ENCODE peak calls at places on chromosomes 5 and 9, in four cellular contexts. One of them, this sample, is unnamed.

GRCh38 chr9:107751522-107752235 is 262.1 kb upstream of the KLF4 start:
- DNase-seq in HL-60: no peak
- DNase-seq in HCT116: peak; percentile 66
- DNase-seq in GM23338: peak; percentile 4
- DNase-seq in this sample: peak; percentile 50

GRCh38 chr9:16294371-16294770 is 576.1 kb downstream of the BNC2 start:
- DNase-seq in HL-60: no peak
- DNase-seq in HCT116: no peak
- DNase-seq in GM23338: no peak
- DNase-seq in this sample: no peak

GRCh38 chr9:115115117-115115880 is 2.7 kb downstream of the TNC start:
- DNase-seq in HL-60: no peak
- DNase-seq in HCT116: no peak
- DNase-seq in GM23338: no peak
- DNase-seq in this sample: no peak

GRCh38 chr9:91211919-91212318 is 149.8 kb downstream of the AUH start:
- DNase-seq in HL-60: no peak
- DNase-seq in HCT116: no peak
- DNase-seq in GM23338: no peak
- DNase-seq in this sample: no peak

GRCh38 chr9:88593537-88594185 is 58.7 kb downstream of the NXNL2 start:
- DNase-seq in HL-60: no peak
- DNase-seq in HCT116: peak; percentile 34
- DNase-seq in GM23338: peak; percentile 65
- DNase-seq in this sample: peak; percentile 2

GRCh38 chr9:4327504-4328191 is 27.8 kb upstream of the GLIS3 start:
- DNase-seq in HL-60: no peak
- DNase-seq in HCT116: no peak
- DNase-seq in GM23338: peak; percentile 49
- DNase-seq in this sample: no peak

GRCh38 chr9:98944130-98945074 is 695 bp downstream of the COL15A1 start:
- DNase-seq in HL-60: peak; percentile 37
- DNase-seq in HCT116: no peak
- DNase-seq in GM23338: peak; percentile 71
- DNase-seq in this sample: no peak

GRCh38 chr9:133706651-133707050 is 31.5 kb downstream of the SARDH start:
- DNase-seq in HL-60: no peak
- DNase-seq in HCT116: no peak
- DNase-seq in GM23338: no peak
- DNase-seq in this sample: no peak

GRCh38 chr5:58156354-58156753 is 303.5 kb downstream of the PLK2 start:
- DNase-seq in HL-60: no peak
- DNase-seq in HCT116: no peak
- DNase-seq in GM23338: no peak
- DNase-seq in this sample: no peak

GRCh38 chr5:122219767-122220166 is 90.4 kb downstream of the ZNF474 start:
- DNase-seq in HL-60: no peak
- DNase-seq in HCT116: no peak
- DNase-seq in GM23338: no peak
- DNase-seq in this sample: no peak

GRCh38 chr5:178581621-178582020 is 8.6 kb downstream of the COL23A1 start:
- DNase-seq in HL-60: no peak
- DNase-seq in HCT116: no peak
- DNase-seq in GM23338: no peak
- DNase-seq in this sample: no peak

GRCh38 chr5:113487411-113487778 is 858 bp downstream of the MCC start:
- DNase-seq in HL-60: no peak
- DNase-seq in HCT116: peak; percentile 15
- DNase-seq in GM23338: peak; percentile 43
- DNase-seq in this sample: no peak

GRCh38 chr9:2992427-2992826 is 148.5 kb upstream of the PUM3 start:
- DNase-seq in HL-60: no peak
- DNase-seq in HCT116: no peak
- DNase-seq in GM23338: no peak
- DNase-seq in this sample: no peak

GRCh38 chr9:106745457-106745856 is 117.5 kb upstream of the ZNF462 start:
- DNase-seq in HL-60: no peak
- DNase-seq in HCT116: no peak
- DNase-seq in GM23338: no peak
- DNase-seq in this sample: no peak

GRCh38 chr5:87400305-87400899 is 12.3 kb downstream of the CCNH start:
- DNase-seq in HL-60: no peak
- DNase-seq in HCT116: peak; percentile 10
- DNase-seq in GM23338: peak; percentile 55
- DNase-seq in this sample: no peak

GRCh38 chr5:115553082-115553481 is 8.5 kb upstream of the FEM1C start:
- DNase-seq in HL-60: no peak
- DNase-seq in HCT116: no peak
- DNase-seq in GM23338: no peak
- DNase-seq in this sample: no peak

GRCh38 chr5:64836190-64836750 is 67.5 kb downstream of the CWC27 start:
- DNase-seq in HL-60: no peak
- DNase-seq in HCT116: no peak
- DNase-seq in GM23338: no peak
- DNase-seq in this sample: no peak

GRCh38 chr9:137193771-137194170 is 5.3 kb downstream of the SSNA1 start:
- DNase-seq in HL-60: no peak
- DNase-seq in HCT116: no peak
- DNase-seq in GM23338: no peak
- DNase-seq in this sample: no peak
- H3K27me3 ChIP-seq in HL-60: no peaks in the 10 kb centered on the region
- H3K27me3 ChIP-seq in HCT116: no peaks in the 10 kb centered on the region
- H3K27me3 ChIP-seq in GM23338: no peaks in the 10 kb centered on the region
- H3K27me3 ChIP-seq in this sample: no peaks in the 10 kb centered on the region

DNA sequence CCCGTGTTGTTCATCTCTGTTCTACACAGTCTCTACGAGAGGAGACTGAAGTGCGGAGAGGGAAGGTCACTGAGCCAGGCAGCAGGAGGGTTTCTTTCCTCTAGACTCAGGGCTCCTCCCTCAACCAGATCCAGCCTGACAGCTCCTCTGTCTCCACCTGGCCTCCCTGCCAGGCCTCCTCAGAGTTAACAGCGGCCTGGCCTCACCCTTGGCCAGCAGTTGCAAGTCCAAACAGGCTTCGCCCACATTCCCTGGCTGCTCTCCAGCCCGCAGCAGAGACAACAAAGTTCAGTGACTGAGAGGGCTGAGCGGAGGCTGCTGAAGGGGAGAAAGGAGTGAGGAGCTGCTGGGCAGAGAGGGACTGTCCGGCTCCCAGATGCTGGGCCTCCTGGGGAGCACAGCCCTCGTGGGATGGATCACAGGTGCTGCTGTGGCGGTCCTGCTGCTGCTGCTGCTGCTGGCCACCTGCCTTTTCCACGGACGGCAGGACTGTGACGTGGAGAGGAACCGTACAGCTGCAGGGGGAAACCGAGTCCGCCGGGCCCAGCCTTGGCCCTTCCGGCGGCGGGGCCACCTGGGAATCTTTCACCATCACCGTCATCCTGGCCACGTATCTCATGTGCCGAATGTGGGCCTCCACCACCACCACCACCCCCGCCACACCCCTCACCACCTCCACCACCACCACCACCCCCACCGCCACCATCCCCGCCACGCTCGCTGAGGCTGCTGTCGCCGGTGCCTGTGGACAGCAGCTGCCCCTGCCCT is at the start of gene HRCT1:
- DNase-seq in HL-60: no peak
- DNase-seq in HCT116: peak; percentile 74
- DNase-seq in GM23338: no peak
- DNase-seq in this sample: no peak
- TF ChIP-seq REST in HL-60: no peak
- TF ChIP-seq REST in HCT116: no peak
- TF ChIP-seq REST in GM23338: no peak
- TF ChIP-seq REST in this sample: no peak

DNA sequence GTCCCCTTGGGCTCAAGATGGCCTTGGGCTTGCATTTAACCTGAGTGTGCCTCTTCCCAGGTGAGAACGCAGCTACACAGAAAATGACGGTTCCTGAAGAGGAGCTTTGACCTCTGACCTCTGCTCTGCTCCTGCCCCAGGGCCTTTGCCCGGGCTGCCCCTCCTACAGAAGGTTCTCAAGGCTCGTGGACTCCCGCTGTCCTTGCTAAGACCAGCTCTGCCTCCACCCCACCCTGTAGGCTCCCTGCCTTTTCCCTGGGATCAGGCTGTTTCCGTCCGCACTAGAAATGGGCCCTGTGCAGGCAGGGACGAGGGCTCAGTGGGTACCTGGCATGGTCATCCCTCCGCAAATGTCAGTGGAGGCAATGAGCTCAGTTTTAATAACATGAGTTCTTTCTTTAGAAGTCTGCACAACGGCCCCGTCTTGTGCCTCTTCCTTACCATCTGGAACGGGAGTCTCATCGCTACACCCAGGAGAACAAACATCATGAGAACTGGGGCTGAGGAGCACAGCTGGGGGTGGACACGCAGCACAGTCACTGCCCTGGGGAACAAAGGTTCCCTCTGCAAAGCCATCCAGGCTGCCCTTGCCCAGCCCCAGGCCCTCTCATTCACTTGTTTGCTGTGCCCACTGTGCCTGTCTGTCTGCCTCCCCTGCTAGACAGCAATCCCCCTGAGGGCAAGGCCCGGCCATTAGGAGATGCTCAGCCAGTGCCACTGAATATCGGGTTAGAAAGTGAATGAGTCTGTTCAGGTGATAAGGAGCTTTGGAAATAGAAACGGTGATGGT is 26.7 kb upstream of the LPCAT1 start:
- DNase-seq in HL-60: no peak
- DNase-seq in HCT116: no peak
- DNase-seq in GM23338: no peak
- DNase-seq in this sample: no peak
- H3K27me3 ChIP-seq in HL-60: no peaks in the 10 kb centered on the region
- H3K27me3 ChIP-seq in HCT116: no peaks in the 10 kb centered on the region
- H3K27me3 ChIP-seq in GM23338: no peaks in the 10 kb centered on the region
- H3K27me3 ChIP-seq in this sample: no peaks in the 10 kb centered on the region

DNA sequence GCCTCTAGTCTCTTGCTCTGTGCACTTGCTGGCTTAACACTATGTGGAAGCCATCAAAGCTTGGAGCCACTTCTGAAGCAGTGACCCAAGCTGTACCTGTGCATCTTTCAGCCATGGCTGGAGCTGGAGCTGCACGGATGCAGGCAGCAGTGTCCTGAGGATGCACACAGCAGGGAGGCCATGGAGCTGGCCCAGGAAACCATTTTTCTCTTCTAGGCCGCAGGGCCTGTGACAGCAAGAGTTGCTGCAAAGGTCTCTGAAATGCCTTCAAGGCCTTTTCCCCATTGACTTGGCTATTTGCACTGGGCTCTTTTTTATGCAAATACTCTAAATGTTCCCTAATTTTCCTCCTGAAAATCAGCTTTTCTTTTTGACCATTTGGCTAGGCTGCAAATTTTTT is 12.9 kb upstream of the ZNF484 start:
- DNase-seq in HL-60: no peak
- DNase-seq in HCT116: no peak
- DNase-seq in GM23338: no peak
- DNase-seq in this sample: no peak
- TF ChIP-seq REST in HL-60: no peak
- TF ChIP-seq REST in HCT116: no peak
- TF ChIP-seq REST in GM23338: no peak
- TF ChIP-seq REST in this sample: no peak

GRCh38 chr5:69234457-69235268 is at the start of gene CDK7:
- DNase-seq in HL-60: peak; percentile 75
- DNase-seq in HCT116: peak; percentile 85
- DNase-seq in GM23338: peak; percentile 98
- DNase-seq in this sample: peak; percentile 82

GRCh38 chr5:69238760-69239251 is 4.1 kb downstream of the CDK7 start:
- DNase-seq in HL-60: no peak
- DNase-seq in HCT116: peak; percentile 71
- DNase-seq in GM23338: no peak
- DNase-seq in this sample: peak; percentile 69

GRCh38 chr5:69242215-69242927 is 7.7 kb downstream of the CDK7 start:
- DNase-seq in HL-60: no peak
- DNase-seq in HCT116: no peak
- DNase-seq in GM23338: no peak
- DNase-seq in this sample: no peak

DNA sequence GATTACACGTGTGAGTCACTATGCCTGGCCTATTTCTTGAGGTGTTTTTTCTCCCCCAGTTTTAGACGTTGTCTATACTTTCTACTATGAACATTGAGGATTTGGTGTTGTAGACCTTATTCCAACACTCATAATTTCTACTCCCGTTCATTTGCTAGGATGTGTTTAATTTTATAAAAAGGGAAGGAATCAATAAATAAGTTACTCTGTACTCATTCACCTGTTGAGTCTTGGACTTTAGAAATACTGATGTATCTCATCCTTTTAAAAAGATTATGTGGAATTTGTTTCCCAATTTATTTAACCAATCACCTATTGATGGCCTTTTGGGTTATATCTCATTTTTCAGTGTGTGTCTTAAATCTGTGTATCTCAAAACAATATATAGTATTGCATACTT is 3.2 kb downstream of the CDK7 start:
- DNase-seq in HL-60: no peak
- DNase-seq in HCT116: no peak
- DNase-seq in GM23338: no peak
- DNase-seq in this sample: no peak
- H3K27me3 ChIP-seq in HL-60: no peaks in the 10 kb centered on the region
- H3K27me3 ChIP-seq in HCT116: no peaks in the 10 kb centered on the region
- H3K27me3 ChIP-seq in GM23338: no peaks in the 10 kb centered on the region
- H3K27me3 ChIP-seq in this sample: no peaks in the 10 kb centered on the region

This sample was measured in Panc1.